ENCODE peak calls at places on chromosomes 11 and 22, in nine cellular contexts. One of them, this sample, is unnamed.

GRCh38 chr11:47997063-47998053 is 17.0 kb downstream of the PTPRJ start:
- DNase-seq in endodermal cell: no peak
- DNase-seq in thoracic aorta: no peak
- DNase-seq in CD8-positive, alpha-beta memory T cell: no peak
- DNase-seq in ovary: no peak
- DNase-seq in kidney: peak; percentile 45
- DNase-seq in thyroid gland: no peak
- DNase-seq in astrocyte: no peak
- DNase-seq in left lung: no peak
- DNase-seq in this sample: no peak

GRCh38 chr11:67002297-67002913 is 20.5 kb upstream of the SYT12 start:
- DNase-seq in CD8-positive, alpha-beta memory T cell: no peak
- DNase-seq in kidney: no peak
- DNase-seq in astrocyte: no peak
- DNase-seq in ovary: no peak
- DNase-seq in thoracic aorta: no peak
- DNase-seq in thyroid gland: no peak
- DNase-seq in left lung: no peak
- DNase-seq in endodermal cell: peak; percentile 87
- DNase-seq in this sample: no peak

GRCh38 chr11:44747836-44748235 is 21.1 kb downstream of the TSPAN18 start:
- DNase-seq in CD8-positive, alpha-beta memory T cell: no peak
- DNase-seq in ovary: no peak
- DNase-seq in endodermal cell: no peak
- DNase-seq in thyroid gland: no peak
- DNase-seq in astrocyte: no peak
- DNase-seq in left lung: no peak
- DNase-seq in kidney: no peak
- DNase-seq in thoracic aorta: no peak
- DNase-seq in this sample: no peak

GRCh38 chr22:46545041-46545796 is 7.8 kb upstream of the CELSR1 start:
- DNase-seq in astrocyte: no peak
- DNase-seq in left lung: no peak
- DNase-seq in thyroid gland: no peak
- DNase-seq in kidney: peak; percentile 35
- DNase-seq in ovary: no peak
- DNase-seq in thoracic aorta: no peak
- DNase-seq in CD8-positive, alpha-beta memory T cell: no peak
- DNase-seq in endodermal cell: no peak
- DNase-seq in this sample: no peak

GRCh38 chr11:75475767-75476650 is 43.0 kb upstream of the KLHL35 start:
- DNase-seq in endodermal cell: no peak
- DNase-seq in thoracic aorta: no peak
- DNase-seq in CD8-positive, alpha-beta memory T cell: no peak
- DNase-seq in thyroid gland: peak; percentile 55
- DNase-seq in left lung: peak; percentile 50
- DNase-seq in astrocyte: no peak
- DNase-seq in kidney: peak; percentile 90
- DNase-seq in ovary: no peak
- DNase-seq in this sample: peak; percentile 81

GRCh38 chr11:33747969-33748368 is 11.7 kb upstream of the CD59 start:
- DNase-seq in CD8-positive, alpha-beta memory T cell: no peak
- DNase-seq in left lung: no peak
- DNase-seq in ovary: no peak
- DNase-seq in thyroid gland: no peak
- DNase-seq in astrocyte: peak; percentile 42
- DNase-seq in kidney: no peak
- DNase-seq in endodermal cell: no peak
- DNase-seq in thoracic aorta: no peak
- DNase-seq in this sample: no peak

GRCh38 chr22:38554281-38554680 is 15.7 kb downstream of the DMC1 start:
- DNase-seq in thoracic aorta: no peak
- DNase-seq in astrocyte: peak; percentile 37
- DNase-seq in endodermal cell: no peak
- DNase-seq in thyroid gland: no peak
- DNase-seq in left lung: no peak
- DNase-seq in ovary: no peak
- DNase-seq in kidney: no peak
- DNase-seq in CD8-positive, alpha-beta memory T cell: no peak
- DNase-seq in this sample: no peak

GRCh38 chr11:32890843-32891656 is 1.6 kb upstream of the QSER1 start:
- DNase-seq in ovary: no peak
- DNase-seq in thoracic aorta: no peak
- DNase-seq in CD8-positive, alpha-beta memory T cell: no peak
- DNase-seq in endodermal cell: peak; percentile 79
- DNase-seq in astrocyte: no peak
- DNase-seq in thyroid gland: no peak
- DNase-seq in left lung: no peak
- DNase-seq in kidney: no peak
- DNase-seq in this sample: no peak

GRCh38 chr11:46930089-46930488 is 6.5 kb upstream of the CSTPP1 start:
- DNase-seq in thoracic aorta: no peak
- DNase-seq in astrocyte: peak; percentile 62
- DNase-seq in ovary: no peak
- DNase-seq in thyroid gland: no peak
- DNase-seq in left lung: no peak
- DNase-seq in endodermal cell: no peak
- DNase-seq in CD8-positive, alpha-beta memory T cell: no peak
- DNase-seq in kidney: no peak
- DNase-seq in this sample: peak; percentile 42

GRCh38 chr11:108527382-108527781 is 29.2 kb upstream of the POGLUT3 start:
- DNase-seq in thyroid gland: no peak
- DNase-seq in thoracic aorta: no peak
- DNase-seq in left lung: no peak
- DNase-seq in astrocyte: no peak
- DNase-seq in endodermal cell: no peak
- DNase-seq in ovary: no peak
- DNase-seq in kidney: no peak
- DNase-seq in CD8-positive, alpha-beta memory T cell: no peak
- DNase-seq in this sample: no peak

GRCh38 chr11:115132829-115133228 is 371.4 kb downstream of the CADM1 start:
- DNase-seq in kidney: no peak
- DNase-seq in astrocyte: no peak
- DNase-seq in endodermal cell: peak; percentile 70
- DNase-seq in thoracic aorta: no peak
- DNase-seq in thyroid gland: peak; percentile 29
- DNase-seq in left lung: no peak
- DNase-seq in ovary: no peak
- DNase-seq in CD8-positive, alpha-beta memory T cell: no peak
- DNase-seq in this sample: no peak

GRCh38 chr11:25943031-25943430 is 388.9 kb upstream of the ANO3 start:
- DNase-seq in kidney: no peak
- DNase-seq in left lung: no peak
- DNase-seq in thoracic aorta: no peak
- DNase-seq in endodermal cell: no peak
- DNase-seq in astrocyte: no peak
- DNase-seq in CD8-positive, alpha-beta memory T cell: no peak
- DNase-seq in ovary: no peak
- DNase-seq in thyroid gland: no peak
- DNase-seq in this sample: no peak

GRCh38 chr22:41713004-41713403 is 13.7 kb downstream of the MEI1 start:
- DNase-seq in ovary: no peak
- DNase-seq in thyroid gland: no peak
- DNase-seq in CD8-positive, alpha-beta memory T cell: no peak
- DNase-seq in astrocyte: no peak
- DNase-seq in endodermal cell: no peak
- DNase-seq in kidney: no peak
- DNase-seq in left lung: no peak
- DNase-seq in thoracic aorta: no peak
- DNase-seq in this sample: no peak

GRCh38 chr11:87463486-87464102 is 425.9 kb downstream of the TMEM135 start:
- DNase-seq in astrocyte: no peak
- DNase-seq in ovary: no peak
- DNase-seq in endodermal cell: peak; percentile 70
- DNase-seq in thoracic aorta: no peak
- DNase-seq in thyroid gland: no peak
- DNase-seq in kidney: no peak
- DNase-seq in left lung: no peak
- DNase-seq in CD8-positive, alpha-beta memory T cell: no peak
- DNase-seq in this sample: no peak

GRCh38 chr11:65894034-65894591 is 3.6 kb downstream of the CCDC85B start:
- DNase-seq in thyroid gland: no peak
- DNase-seq in CD8-positive, alpha-beta memory T cell: no peak
- DNase-seq in thoracic aorta: no peak
- DNase-seq in ovary: no peak
- DNase-seq in endodermal cell: no peak
- DNase-seq in left lung: no peak
- DNase-seq in astrocyte: no peak
- DNase-seq in kidney: peak; percentile 86
- DNase-seq in this sample: no peak

GRCh38 chr11:45543808-45544422 is 121.5 kb downstream of the CHST1 start:
- DNase-seq in left lung: no peak
- DNase-seq in thoracic aorta: no peak
- DNase-seq in kidney: no peak
- DNase-seq in ovary: no peak
- DNase-seq in thyroid gland: peak; percentile 20
- DNase-seq in astrocyte: no peak
- DNase-seq in endodermal cell: peak; percentile 88
- DNase-seq in CD8-positive, alpha-beta memory T cell: no peak
- DNase-seq in this sample: peak; percentile 62

GRCh38 chr11:86942212-86942611 is 13.0 kb downstream of the FZD4 start:
- DNase-seq in thyroid gland: no peak
- DNase-seq in kidney: no peak
- DNase-seq in endodermal cell: no peak
- DNase-seq in astrocyte: no peak
- DNase-seq in ovary: no peak
- DNase-seq in left lung: no peak
- DNase-seq in thoracic aorta: no peak
- DNase-seq in CD8-positive, alpha-beta memory T cell: no peak
- DNase-seq in this sample: peak; percentile 40

GRCh38 chr22:37569921-37570660 is 9.8 kb downstream of the LGALS2 start:
- DNase-seq in thyroid gland: peak; percentile 19
- DNase-seq in ovary: no peak
- DNase-seq in thoracic aorta: no peak
- DNase-seq in endodermal cell: no peak
- DNase-seq in astrocyte: no peak
- DNase-seq in CD8-positive, alpha-beta memory T cell: no peak
- DNase-seq in left lung: no peak
- DNase-seq in kidney: no peak
- DNase-seq in this sample: no peak

GRCh38 chr22:45240810-45241631 is at the start of gene KIAA0930:
- DNase-seq in CD8-positive, alpha-beta memory T cell: peak; percentile 92
- DNase-seq in astrocyte: no peak
- DNase-seq in endodermal cell: peak; percentile 96
- DNase-seq in thoracic aorta: peak; percentile 52
- DNase-seq in thyroid gland: peak; percentile 68
- DNase-seq in ovary: peak; percentile 92
- DNase-seq in left lung: peak; percentile 87
- DNase-seq in kidney: peak; percentile 95
- DNase-seq in this sample: peak; percentile 79
- H3K4me1 ChIP-seq in CD8-positive, alpha-beta memory T cell: peaks cover 20% of the 10 kb centered on the region
- H3K4me1 ChIP-seq in astrocyte: peaks cover 13% of the 10 kb centered on the region
- H3K4me1 ChIP-seq in endodermal cell: peaks cover 4% of the 10 kb centered on the region
- H3K4me1 ChIP-seq in thoracic aorta: peaks cover 10% of the 10 kb centered on the region
- H3K4me1 ChIP-seq in thyroid gland: peaks cover 29% of the 10 kb centered on the region
- H3K4me1 ChIP-seq in ovary: peaks cover 7% of the 10 kb centered on the region
- H3K4me1 ChIP-seq in left lung: peaks cover 14% of the 10 kb centered on the region
- H3K4me1 ChIP-seq in kidney: peaks cover 17% of the 10 kb centered on the region
- H3K4me1 ChIP-seq in this sample: peaks cover 5% of the 10 kb centered on the region

DNA sequence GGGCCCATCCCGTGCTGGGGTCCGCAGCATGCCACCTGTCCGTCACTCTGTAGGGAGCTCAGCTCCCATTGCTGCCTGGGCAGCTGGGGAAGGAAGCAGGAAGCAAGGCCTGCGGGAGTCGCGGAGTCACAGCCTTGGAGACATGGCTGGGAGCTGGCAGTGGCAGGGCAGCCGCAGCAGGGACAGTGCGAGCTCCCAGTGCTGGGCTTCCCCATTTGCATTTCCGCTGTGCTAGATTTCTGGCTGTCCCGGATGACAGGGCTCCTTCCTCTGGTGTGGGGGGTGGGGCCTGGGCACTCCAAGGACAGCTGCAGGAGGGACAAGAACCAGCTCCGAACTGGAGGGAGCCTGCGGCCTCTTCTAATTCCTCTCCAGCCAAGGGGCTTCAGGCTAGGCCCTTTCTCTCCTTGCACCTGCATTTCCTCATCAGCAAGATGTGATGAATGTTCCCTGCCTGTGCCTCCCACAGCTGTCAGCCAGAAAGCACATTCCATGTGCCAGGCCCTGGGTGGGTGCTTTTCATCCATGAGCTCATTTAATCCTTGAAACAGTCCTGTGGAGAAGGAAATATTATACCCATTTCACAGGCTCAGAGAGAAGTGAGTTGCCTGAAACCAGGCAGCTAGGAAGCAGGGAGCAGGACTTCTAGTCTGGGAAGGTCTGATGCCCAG is 48.0 kb downstream of the MYO7A start:
- DNase-seq in astrocyte: no peak
- DNase-seq in thyroid gland: no peak
- DNase-seq in kidney: peak; percentile 61
- DNase-seq in left lung: peak; percentile 66
- DNase-seq in endodermal cell: peak; percentile 88
- DNase-seq in ovary: no peak
- DNase-seq in CD8-positive, alpha-beta memory T cell: no peak
- DNase-seq in thoracic aorta: no peak
- DNase-seq in this sample: no peak
- H3K4me3 ChIP-seq in astrocyte: no peak overlapping the region
- H3K4me3 ChIP-seq in thyroid gland: no peak overlapping the region
- H3K4me3 ChIP-seq in kidney: no peak overlapping the region
- H3K4me3 ChIP-seq in left lung: no peak overlapping the region
- H3K4me3 ChIP-seq in endodermal cell: no peak overlapping the region
- H3K4me3 ChIP-seq in ovary: no peak overlapping the region
- H3K4me3 ChIP-seq in CD8-positive, alpha-beta memory T cell: no peak overlapping the region
- H3K4me3 ChIP-seq in thoracic aorta: peak overlapping the region; percentile 50
- H3K4me3 ChIP-seq in this sample: no peak overlapping the region

DNA sequence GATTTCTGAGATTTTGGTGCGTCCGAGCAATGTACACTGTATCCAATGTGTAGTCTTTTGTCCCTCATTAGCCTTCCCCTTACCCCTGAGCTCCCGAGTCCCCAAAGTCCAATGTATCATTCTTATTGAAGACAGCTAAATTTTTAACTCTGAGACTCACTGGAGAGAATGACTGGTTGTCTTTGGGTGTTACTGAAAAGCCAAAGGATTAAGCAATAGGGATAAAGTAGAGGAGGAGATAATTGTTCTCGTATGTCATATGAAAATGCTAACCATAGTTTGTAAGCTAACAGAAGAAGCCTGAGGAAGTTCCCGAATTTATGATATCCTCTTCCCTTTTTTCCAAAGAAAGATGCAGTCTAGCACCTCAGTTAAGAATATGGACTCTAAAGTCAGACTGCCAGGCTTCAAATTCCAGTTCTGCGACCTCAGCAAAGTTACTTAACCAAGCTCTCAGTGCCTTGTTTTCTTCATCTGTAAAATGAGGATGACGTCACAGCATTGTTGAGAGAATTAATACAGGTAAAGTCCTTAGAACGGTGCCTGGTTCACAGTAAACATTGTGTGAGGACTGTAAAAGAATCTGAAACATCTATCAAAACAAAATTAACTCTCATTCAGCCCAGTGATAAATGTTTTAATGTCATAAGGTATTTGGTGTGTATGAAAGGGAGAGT is 1.6 kb upstream of the MSANTD2 start:
- DNase-seq in kidney: no peak
- DNase-seq in left lung: no peak
- DNase-seq in thoracic aorta: no peak
- DNase-seq in thyroid gland: no peak
- DNase-seq in endodermal cell: no peak
- DNase-seq in astrocyte: no peak
- DNase-seq in CD8-positive, alpha-beta memory T cell: no peak
- DNase-seq in ovary: no peak
- DNase-seq in this sample: no peak
- H3K27ac ChIP-seq in kidney: no peak overlapping the region
- H3K27ac ChIP-seq in left lung: no peak overlapping the region
- H3K27ac ChIP-seq in thoracic aorta: peak overlapping the region; percentile 100
- H3K27ac ChIP-seq in thyroid gland: no peak overlapping the region
- H3K27ac ChIP-seq in endodermal cell: no peak overlapping the region
- H3K27ac ChIP-seq in astrocyte: no peak overlapping the region
- H3K27ac ChIP-seq in CD8-positive, alpha-beta memory T cell: no peak overlapping the region
- H3K27ac ChIP-seq in ovary: no peak overlapping the region
- H3K27ac ChIP-seq in this sample: no peak overlapping the region

GRCh38 chr11:114120606-114121005 is 61.1 kb downstream of the ZBTB16 start:
- DNase-seq in kidney: no peak
- DNase-seq in thyroid gland: no peak
- DNase-seq in astrocyte: no peak
- DNase-seq in left lung: no peak
- DNase-seq in thoracic aorta: no peak
- DNase-seq in ovary: no peak
- DNase-seq in CD8-positive, alpha-beta memory T cell: no peak
- DNase-seq in endodermal cell: no peak
- DNase-seq in this sample: no peak
- H3K4me1 ChIP-seq in kidney: peaks cover 17% of the 10 kb centered on the region
- H3K4me1 ChIP-seq in thyroid gland: peaks cover 98% of the 10 kb centered on the region
- H3K4me1 ChIP-seq in astrocyte: no peaks in the 10 kb centered on the region
- H3K4me1 ChIP-seq in left lung: peaks cover 16% of the 10 kb centered on the region
- H3K4me1 ChIP-seq in thoracic aorta: peaks cover 59% of the 10 kb centered on the region
- H3K4me1 ChIP-seq in ovary: peaks cover 11% of the 10 kb centered on the region
- H3K4me1 ChIP-seq in CD8-positive, alpha-beta memory T cell: no peaks in the 10 kb centered on the region
- H3K4me1 ChIP-seq in endodermal cell: no peaks in the 10 kb centered on the region
- H3K4me1 ChIP-seq in this sample: peaks cover 13% of the 10 kb centered on the region

This sample was measured in cardiac muscle cell.